ENCODE peak calls at places on chromosomes 13 and 19, in five cellular contexts. Z, V, J, L and F are unnamed samples.

GRCh38 chr19:21474671-21475181 is 30.7 kb upstream of the ZNF429 start:
- DNase-seq in Z (peak; percentile 64), V (peak; percentile 81), J (peak; percentile 82), L (peak; percentile 61), F (peak; percentile 86)

GRCh38 chr13:30881191-30881651 is 24.9 kb upstream of the MEDAG start:
- DNase-seq in Z (no peak), V (peak; percentile 58), J (no peak), L (no peak), F (peak; percentile 76)

GRCh38 chr19:50485284-50485955 is 8.8 kb upstream of the GARIN5A start:
- DNase-seq in Z (no peak), V (no peak), J (no peak), L (no peak), F (no peak)

GRCh38 chr19:32691952-32692726 is 518 bp downstream of the NUDT19 start:
- DNase-seq in Z (no peak), V (peak; percentile 72), J (no peak), L (peak; percentile 40), F (peak; percentile 79)

GRCh38 chr19:47700934-47701716 is 12.1 kb upstream of the EHD2 start:
- DNase-seq in Z (no peak), V (no peak), J (no peak), L (no peak), F (no peak)

GRCh38 chr13:49499889-49500660 is 4.3 kb downstream of the PHF11 start:
- DNase-seq in Z (no peak), V (no peak), J (no peak), L (no peak), F (no peak)

GRCh38 chr13:51772105-51772455 is 31.9 kb downstream of the DHRS12 start:
- DNase-seq in Z (no peak), V (no peak), J (no peak), L (no peak), F (no peak)

GRCh38 chr19:13260883-13261653 is 110.9 kb downstream of the IER2 start:
- DNase-seq in Z (no peak), V (no peak), J (peak; percentile 98), L (no peak), F (peak; percentile 49)

GRCh38 chr13:51981355-51981754 is 29.9 kb downstream of the ATP7B start:
- DNase-seq in Z (no peak), V (no peak), J (no peak), L (no peak), F (no peak)

GRCh38 chr19:11142528-11143171 is 12.9 kb downstream of the SPC24 start:
- DNase-seq in Z (no peak), V (peak; percentile 81), J (peak; percentile 91), L (no peak), F (peak; percentile 96)

GRCh38 chr19:16461630-16462051 is 10.1 kb downstream of the EPS15L1 start:
- DNase-seq in Z (no peak), V (no peak), J (no peak), L (no peak), F (no peak)

GRCh38 chr13:21119526-21119925 is 56.8 kb downstream of the SKA3 start:
- DNase-seq in Z (no peak), V (no peak), J (no peak), L (no peak), F (no peak)

GRCh38 chr13:24654741-24655140 is 25.5 kb upstream of the ATP12A start:
- DNase-seq in Z (no peak), V (no peak), J (no peak), L (no peak), F (no peak)

GRCh38 chr19:1745589-1746031 is 7.7 kb upstream of the ONECUT3 start:
- DNase-seq in Z (no peak), V (no peak), J (no peak), L (no peak), F (no peak)

GRCh38 chr19:38736036-38736412 is 8.2 kb downstream of the CAPN12 start:
- DNase-seq in Z (peak; percentile 48), V (no peak), J (no peak), L (peak; percentile 63), F (peak; percentile 73)

GRCh38 chr13:95858286-95859075 is 181.5 kb downstream of the DNAJC3 start:
- DNase-seq in Z (no peak), V (no peak), J (no peak), L (no peak), F (no peak)

GRCh38 chr13:40317980-40318327 is 348.5 kb downstream of the FOXO1 start:
- DNase-seq in Z (no peak), V (no peak), J (no peak), L (no peak), F (no peak)

GRCh38 chr19:14542721-14543328 is 13.4 kb downstream of the TECR start:
- DNase-seq in Z (no peak), V (no peak), J (peak; percentile 81), L (no peak), F (no peak)

GRCh38 chr13:111065698-111066097 is 49.4 kb upstream of the ARHGEF7 start:
- DNase-seq in Z (no peak), V (no peak), J (no peak), L (no peak), F (no peak)

GRCh38 chr19:35295453-35295791 is 3.5 kb downstream of the MAG start:
- DNase-seq in Z (no peak), V (no peak), J (no peak), L (no peak), F (no peak)

GRCh38 chr13:65825039-65825438 is 1405.1 kb downstream of the PCDH9 start:
- DNase-seq in Z (no peak), V (no peak), J (no peak), L (no peak), F (no peak)

GRCh38 chr19:485583-486236 is 10.6 kb upstream of the MADCAM1 start:
- DNase-seq in Z (no peak), V (peak; percentile 95), J (no peak), L (no peak), F (peak; percentile 90)

GRCh38 chr13:41284512-41285288 is 21.3 kb upstream of the MTRF1 start:
- DNase-seq in Z (no peak), V (no peak), J (peak; percentile 84), L (no peak), F (no peak)

GRCh38 chr13:41568990-41569387 is 111.6 kb downstream of the RGCC start:
- DNase-seq in Z (no peak), V (no peak), J (no peak), L (no peak), F (no peak)

GRCh38 chr19:3868770-3869456 is at the start of gene ZFR2:
- DNase-seq in Z (peak; percentile 2), V (peak; percentile 63), J (no peak), L (peak; percentile 5), F (no peak)

GRCh38 chr19:15479391-15480345 is at the start of gene PGLYRP2:
- DNase-seq in Z (no peak), V (peak; percentile 62), J (no peak), L (no peak), F (no peak)

GRCh38 chr13:20019033-20019432 is 60.5 kb downstream of the ZMYM2 start:
- DNase-seq in Z (no peak), V (no peak), J (no peak), L (no peak), F (no peak)